ENCODE peak calls at places on chromosome 1, in six cellular contexts. One of them, this sample, is unnamed.
A peak's percentile ranks its signal among the peaks of the same experiment; 100 is the strongest.

GRCh38 chr1:207670192-207670591 is 25.3 kb downstream of the CR1L start:
- DNase-seq in body of pancreas: no peak
- DNase-seq in choroid plexus epithelial cell: no peak
- DNase-seq in thoracic aorta: no peak
- DNase-seq in retinal pigment epithelial cell: no peak
- DNase-seq in mucosa of descending colon: no peak
- DNase-seq in this sample: no peak

GRCh38 chr1:2412773-2413494 is 570 bp upstream of the PEX10 start:
- DNase-seq in mucosa of descending colon: no peak
- DNase-seq in body of pancreas: peak; percentile 46
- DNase-seq in retinal pigment epithelial cell: no peak
- DNase-seq in choroid plexus epithelial cell: peak; percentile 54
- DNase-seq in thoracic aorta: no peak
- DNase-seq in this sample: peak; percentile 40

GRCh38 chr1:183191833-183192232 is 5.8 kb downstream of the LAMC2 start:
- DNase-seq in body of pancreas: no peak
- DNase-seq in retinal pigment epithelial cell: peak; percentile 69
- DNase-seq in mucosa of descending colon: no peak
- DNase-seq in choroid plexus epithelial cell: peak; percentile 80
- DNase-seq in thoracic aorta: no peak
- DNase-seq in this sample: peak; percentile 70

GRCh38 chr1:212559929-212560328 is 48.6 kb upstream of the ATF3 start:
- DNase-seq in body of pancreas: peak; percentile 25
- DNase-seq in choroid plexus epithelial cell: no peak
- DNase-seq in mucosa of descending colon: peak; percentile 35
- DNase-seq in thoracic aorta: no peak
- DNase-seq in retinal pigment epithelial cell: no peak
- DNase-seq in this sample: no peak

GRCh38 chr1:39544327-39544726 is 32.3 kb downstream of the PABPC4 start:
- DNase-seq in thoracic aorta: no peak
- DNase-seq in retinal pigment epithelial cell: no peak
- DNase-seq in body of pancreas: no peak
- DNase-seq in choroid plexus epithelial cell: no peak
- DNase-seq in mucosa of descending colon: no peak
- DNase-seq in this sample: no peak

GRCh38 chr1:223030871-223031270 is 112.2 kb downstream of the TLR5 start:
- DNase-seq in retinal pigment epithelial cell: no peak
- DNase-seq in thoracic aorta: no peak
- DNase-seq in body of pancreas: no peak
- DNase-seq in mucosa of descending colon: no peak
- DNase-seq in choroid plexus epithelial cell: no peak
- DNase-seq in this sample: no peak

GRCh38 chr1:212225416-212225815 is 59.8 kb upstream of the PPP2R5A start:
- DNase-seq in thoracic aorta: no peak
- DNase-seq in choroid plexus epithelial cell: no peak
- DNase-seq in body of pancreas: no peak
- DNase-seq in retinal pigment epithelial cell: no peak
- DNase-seq in mucosa of descending colon: no peak
- DNase-seq in this sample: no peak

GRCh38 chr1:163335216-163335615 is 13.5 kb downstream of the NUF2 start:
- DNase-seq in mucosa of descending colon: no peak
- DNase-seq in body of pancreas: no peak
- DNase-seq in thoracic aorta: no peak
- DNase-seq in choroid plexus epithelial cell: no peak
- DNase-seq in retinal pigment epithelial cell: no peak
- DNase-seq in this sample: no peak

GRCh38 chr1:175377394-175377793 is 184.8 kb upstream of the KIAA0040 start:
- DNase-seq in mucosa of descending colon: no peak
- DNase-seq in retinal pigment epithelial cell: no peak
- DNase-seq in choroid plexus epithelial cell: no peak
- DNase-seq in body of pancreas: no peak
- DNase-seq in thoracic aorta: no peak
- DNase-seq in this sample: no peak

GRCh38 chr1:176884286-176884685 is 280.2 kb downstream of the ASTN1 start:
- DNase-seq in body of pancreas: no peak
- DNase-seq in retinal pigment epithelial cell: no peak
- DNase-seq in choroid plexus epithelial cell: no peak
- DNase-seq in mucosa of descending colon: no peak
- DNase-seq in thoracic aorta: no peak
- DNase-seq in this sample: no peak

GRCh38 chr1:228922722-228923376 is 187.6 kb downstream of the RHOU start:
- DNase-seq in mucosa of descending colon: no peak
- DNase-seq in choroid plexus epithelial cell: no peak
- DNase-seq in thoracic aorta: no peak
- DNase-seq in body of pancreas: no peak
- DNase-seq in retinal pigment epithelial cell: no peak
- DNase-seq in this sample: no peak

GRCh38 chr1:233097546-233098254 is 147.3 kb downstream of the NTPCR start:
- DNase-seq in thoracic aorta: no peak
- DNase-seq in body of pancreas: no peak
- DNase-seq in retinal pigment epithelial cell: peak; percentile 95
- DNase-seq in mucosa of descending colon: no peak
- DNase-seq in choroid plexus epithelial cell: peak; percentile 41
- DNase-seq in this sample: peak; percentile 22

GRCh38 chr1:245153645-245154428 is 948 bp upstream of the KIF26B start:
- DNase-seq in choroid plexus epithelial cell: peak; percentile 33
- DNase-seq in retinal pigment epithelial cell: no peak
- DNase-seq in thoracic aorta: no peak
- DNase-seq in body of pancreas: peak; percentile 16
- DNase-seq in mucosa of descending colon: peak; percentile 27
- DNase-seq in this sample: no peak

GRCh38 chr1:67679691-67680090 is 5.3 kb upstream of the GADD45A start:
- DNase-seq in body of pancreas: no peak
- DNase-seq in retinal pigment epithelial cell: no peak
- DNase-seq in choroid plexus epithelial cell: no peak
- DNase-seq in mucosa of descending colon: no peak
- DNase-seq in thoracic aorta: no peak
- DNase-seq in this sample: peak; percentile 34

DNA sequence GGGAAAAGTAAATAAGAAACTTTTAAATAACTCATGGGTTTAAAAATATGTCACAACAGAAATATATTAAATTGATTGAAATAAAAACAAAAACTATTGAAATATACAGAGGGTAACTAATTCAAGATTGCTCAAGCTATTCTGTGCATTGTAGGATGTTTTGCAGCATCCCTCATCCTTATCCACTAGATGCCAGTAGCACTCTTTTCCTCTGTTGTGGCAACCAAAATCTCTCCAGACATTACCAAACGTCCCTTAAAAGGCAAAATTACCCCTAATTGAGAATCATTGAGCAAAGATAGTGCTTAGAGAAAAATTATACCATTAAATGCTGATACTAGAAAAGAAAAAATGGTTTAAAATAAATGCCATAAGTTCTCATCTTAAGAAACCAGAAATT is 682.6 kb downstream of the RWDD3 start:
- DNase-seq in mucosa of descending colon: no peak
- DNase-seq in body of pancreas: no peak
- DNase-seq in choroid plexus epithelial cell: peak; percentile 39
- DNase-seq in thoracic aorta: no peak
- DNase-seq in retinal pigment epithelial cell: no peak
- DNase-seq in this sample: peak; percentile 21
- TF ChIP-seq CTCF in mucosa of descending colon: no peak
- TF ChIP-seq CTCF in body of pancreas: no peak
- TF ChIP-seq CTCF in choroid plexus epithelial cell: peak; percentile 58
- TF ChIP-seq CTCF in thoracic aorta: no peak
- TF ChIP-seq CTCF in retinal pigment epithelial cell: peak; percentile 52
- TF ChIP-seq CTCF in this sample: peak; percentile 46

GRCh38 chr1:219927298-219927955 is 930 bp downstream of the SLC30A10 start:
- DNase-seq in retinal pigment epithelial cell: no peak
- DNase-seq in choroid plexus epithelial cell: no peak
- DNase-seq in thoracic aorta: no peak
- DNase-seq in body of pancreas: no peak
- DNase-seq in mucosa of descending colon: no peak
- DNase-seq in this sample: no peak
- H3K4me3 ChIP-seq in retinal pigment epithelial cell: peak overlapping the region; percentile 62
- H3K4me3 ChIP-seq in choroid plexus epithelial cell: peak overlapping the region; percentile 47
- H3K4me3 ChIP-seq in thoracic aorta: peak overlapping the region; percentile 65
- H3K4me3 ChIP-seq in body of pancreas: peak overlapping the region; percentile 31
- H3K4me3 ChIP-seq in mucosa of descending colon: no peak overlapping the region
- H3K4me3 ChIP-seq in this sample: peak overlapping the region; percentile 58

DNA sequence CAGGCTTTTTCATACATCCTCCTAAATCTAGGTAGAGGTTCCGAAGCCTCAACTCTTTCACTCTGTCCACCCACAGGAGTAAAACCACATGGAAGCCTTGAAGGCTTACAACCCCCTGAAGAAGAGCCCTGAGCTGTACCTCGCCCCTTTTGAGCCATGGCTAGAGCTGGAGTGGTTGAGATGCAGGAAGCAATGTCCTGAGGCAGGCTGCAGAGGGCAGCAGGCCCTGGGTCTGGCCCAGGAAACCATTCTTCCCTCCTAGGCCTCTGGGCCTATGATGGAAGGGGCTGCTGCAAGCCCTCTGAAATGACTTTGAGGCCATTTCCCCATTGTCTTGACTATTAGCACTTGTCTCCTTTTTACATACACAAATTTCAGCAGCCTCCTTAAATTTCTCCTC is 1503.0 kb downstream of the KCNT2 start:
- DNase-seq in mucosa of descending colon: no peak
- DNase-seq in choroid plexus epithelial cell: no peak
- DNase-seq in retinal pigment epithelial cell: no peak
- DNase-seq in body of pancreas: no peak
- DNase-seq in thoracic aorta: no peak
- DNase-seq in this sample: no peak
- TF ChIP-seq CTCF in mucosa of descending colon: no peak
- TF ChIP-seq CTCF in choroid plexus epithelial cell: no peak
- TF ChIP-seq CTCF in retinal pigment epithelial cell: no peak
- TF ChIP-seq CTCF in body of pancreas: no peak
- TF ChIP-seq CTCF in thoracic aorta: no peak
- TF ChIP-seq CTCF in this sample: no peak

GRCh38 chr1:166258017-166258416 is 91.2 kb upstream of the FAM78B start:
- DNase-seq in choroid plexus epithelial cell: no peak
- DNase-seq in body of pancreas: no peak
- DNase-seq in mucosa of descending colon: no peak
- DNase-seq in thoracic aorta: no peak
- DNase-seq in retinal pigment epithelial cell: no peak
- DNase-seq in this sample: no peak

GRCh38 chr1:166253076-166253779 is 86.4 kb upstream of the FAM78B start:
- DNase-seq in thoracic aorta: no peak
- DNase-seq in retinal pigment epithelial cell: no peak
- DNase-seq in choroid plexus epithelial cell: no peak
- DNase-seq in body of pancreas: no peak
- DNase-seq in mucosa of descending colon: no peak
- DNase-seq in this sample: peak; percentile 6
- H3K4me3 ChIP-seq in thoracic aorta: no peak overlapping the region
- H3K4me3 ChIP-seq in retinal pigment epithelial cell: no peak overlapping the region
- H3K4me3 ChIP-seq in choroid plexus epithelial cell: no peak overlapping the region
- H3K4me3 ChIP-seq in body of pancreas: no peak overlapping the region
- H3K4me3 ChIP-seq in mucosa of descending colon: no peak overlapping the region
- H3K4me3 ChIP-seq in this sample: no peak overlapping the region

DNA sequence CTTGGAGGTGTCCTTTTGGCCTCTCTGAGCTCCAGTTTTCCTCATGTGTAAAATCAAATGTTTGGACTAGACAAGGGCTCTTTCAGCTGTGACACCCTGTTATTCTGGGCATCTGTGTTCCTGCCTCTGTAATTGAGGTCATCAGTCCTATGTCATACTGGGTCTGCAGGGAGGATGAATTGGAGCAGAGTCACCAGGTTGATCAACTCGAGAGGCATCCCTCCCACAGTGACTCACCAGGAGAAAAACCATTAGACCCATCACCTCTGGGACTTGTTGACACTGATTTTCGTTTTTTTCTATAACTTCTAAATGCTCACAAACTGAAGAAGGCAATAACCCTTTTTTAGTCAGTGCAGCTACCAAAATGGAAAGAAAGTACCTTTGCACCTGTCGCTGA is 82.2 kb downstream of the ST6GALNAC5 start:
- DNase-seq in retinal pigment epithelial cell: no peak
- DNase-seq in choroid plexus epithelial cell: no peak
- DNase-seq in body of pancreas: no peak
- DNase-seq in mucosa of descending colon: no peak
- DNase-seq in thoracic aorta: no peak
- DNase-seq in this sample: no peak
- TF ChIP-seq CTCF in retinal pigment epithelial cell: no peak
- TF ChIP-seq CTCF in choroid plexus epithelial cell: no peak
- TF ChIP-seq CTCF in body of pancreas: no peak
- TF ChIP-seq CTCF in mucosa of descending colon: no peak
- TF ChIP-seq CTCF in thoracic aorta: no peak
- TF ChIP-seq CTCF in this sample: no peak

This sample was measured in fibroblast of the aortic adventitia.